ENCODE peak calls at places on chromosomes 4 and X, in five cellular contexts. One of them, this sample, is unnamed.

GRCh38 chr4:53924333-53925049 is 139.9 kb downstream of the CHIC2 start:
- DNase-seq in mesenchymal stem cell: no peak
- DNase-seq in IMR-90: no peak
- DNase-seq in neuronal stem cell: no peak
- DNase-seq in H1: no peak
- DNase-seq in this sample: peak

GRCh38 chr4:126215759-126216158 is 901.0 kb downstream of the FAT4 start:
- DNase-seq in mesenchymal stem cell: no peak
- DNase-seq in IMR-90: no peak
- DNase-seq in neuronal stem cell: no peak
- DNase-seq in H1: no peak
- DNase-seq in this sample: no peak

GRCh38 chr4:37188100-37188499 is 56.4 kb upstream of the NWD2 start:
- DNase-seq in mesenchymal stem cell: no peak
- DNase-seq in IMR-90: no peak
- DNase-seq in neuronal stem cell: no peak
- DNase-seq in H1: peak
- DNase-seq in this sample: no peak

GRCh38 chrX:40402771-40403533 is 177.8 kb upstream of the ATP6AP2 start:
- DNase-seq in mesenchymal stem cell: peak
- DNase-seq in IMR-90: peak
- DNase-seq in neuronal stem cell: no peak
- DNase-seq in H1: no peak
- DNase-seq in this sample: peak

GRCh38 chr4:169334335-169334734 is 63.6 kb upstream of the SH3RF1 start:
- DNase-seq in mesenchymal stem cell: no peak
- DNase-seq in IMR-90: no peak
- DNase-seq in neuronal stem cell: no peak
- DNase-seq in H1: no peak
- DNase-seq in this sample: no peak

GRCh38 chr4:566508-567295 is 9.4 kb downstream of the TMEM271 start:
- DNase-seq in mesenchymal stem cell: no peak
- DNase-seq in IMR-90: peak
- DNase-seq in neuronal stem cell: no peak
- DNase-seq in H1: no peak
- DNase-seq in this sample: no peak

GRCh38 chr4:161314371-161314770 is 849.4 kb downstream of the FSTL5 start:
- DNase-seq in mesenchymal stem cell: no peak
- DNase-seq in IMR-90: no peak
- DNase-seq in neuronal stem cell: no peak
- DNase-seq in H1: no peak
- DNase-seq in this sample: no peak

GRCh38 chr4:141686146-141686775 is 49.9 kb downstream of the IL15 start:
- DNase-seq in mesenchymal stem cell: peak
- DNase-seq in IMR-90: peak
- DNase-seq in neuronal stem cell: no peak
- DNase-seq in H1: no peak
- DNase-seq in this sample: peak

GRCh38 chr4:166501941-166502382 is 628.9 kb downstream of the TLL1 start:
- DNase-seq in mesenchymal stem cell: peak
- DNase-seq in IMR-90: no peak
- DNase-seq in neuronal stem cell: peak
- DNase-seq in H1: peak
- DNase-seq in this sample: peak

GRCh38 chrX:55731826-55732225 is 14.3 kb downstream of the RRAGB start:
- DNase-seq in mesenchymal stem cell: no peak
- DNase-seq in IMR-90: no peak
- DNase-seq in neuronal stem cell: no peak
- DNase-seq in H1: no peak
- DNase-seq in this sample: no peak

GRCh38 chr4:110071466-110071865 is 126.9 kb downstream of the ELOVL6 start:
- DNase-seq in mesenchymal stem cell: no peak
- DNase-seq in IMR-90: no peak
- DNase-seq in neuronal stem cell: no peak
- DNase-seq in H1: no peak
- DNase-seq in this sample: no peak

GRCh38 chrX:41384041-41384705 is 50.2 kb downstream of the DDX3X start:
- DNase-seq in mesenchymal stem cell: peak
- DNase-seq in IMR-90: peak
- DNase-seq in neuronal stem cell: no peak
- DNase-seq in H1: no peak
- DNase-seq in this sample: peak

GRCh38 chrX:102976793-102977495 is 39.9 kb downstream of the RAB40AL start:
- DNase-seq in mesenchymal stem cell: no peak
- DNase-seq in IMR-90: peak
- DNase-seq in neuronal stem cell: no peak
- DNase-seq in H1: no peak
- DNase-seq in this sample: no peak

GRCh38 chr4:40971346-40971745 is 221.6 kb downstream of the NSUN7 start:
- DNase-seq in mesenchymal stem cell: no peak
- DNase-seq in IMR-90: no peak
- DNase-seq in neuronal stem cell: no peak
- DNase-seq in H1: no peak
- DNase-seq in this sample: no peak

GRCh38 chr4:55447826-55448225 is 52.1 kb downstream of the TMEM165 start:
- DNase-seq in mesenchymal stem cell: peak
- DNase-seq in IMR-90: peak
- DNase-seq in neuronal stem cell: no peak
- DNase-seq in H1: no peak
- DNase-seq in this sample: no peak

GRCh38 chr4:17709760-17710068 is 71.7 kb downstream of the FAM184B start:
- DNase-seq in mesenchymal stem cell: no peak
- DNase-seq in IMR-90: no peak
- DNase-seq in neuronal stem cell: no peak
- DNase-seq in H1: no peak
- DNase-seq in this sample: no peak

GRCh38 chr4:164596318-164596878 is 157.5 kb upstream of the SMIM31 start:
- DNase-seq in mesenchymal stem cell: no peak
- DNase-seq in IMR-90: no peak
- DNase-seq in neuronal stem cell: no peak
- DNase-seq in H1: no peak
- DNase-seq in this sample: no peak

GRCh38 chr4:121252224-121252806 is 88.2 kb upstream of the TNIP3 start:
- DNase-seq in mesenchymal stem cell: peak
- DNase-seq in IMR-90: peak
- DNase-seq in neuronal stem cell: peak
- DNase-seq in H1: peak
- DNase-seq in this sample: peak

GRCh38 chr4:2337896-2338295 is 76.0 kb upstream of the MXD4 start:
- DNase-seq in mesenchymal stem cell: no peak
- DNase-seq in IMR-90: no peak
- DNase-seq in neuronal stem cell: no peak
- DNase-seq in H1: no peak
- DNase-seq in this sample: no peak

GRCh38 chr4:174358823-174359222 is 75.1 kb downstream of the CEP44 start:
- DNase-seq in mesenchymal stem cell: peak
- DNase-seq in IMR-90: peak
- DNase-seq in neuronal stem cell: no peak
- DNase-seq in H1: no peak
- DNase-seq in this sample: no peak

GRCh38 chr4:14415146-14415545 is 587.1 kb upstream of the CPEB2 start:
- DNase-seq in mesenchymal stem cell: peak
- DNase-seq in IMR-90: peak
- DNase-seq in neuronal stem cell: peak
- DNase-seq in H1: no peak
- DNase-seq in this sample: no peak

GRCh38 chr4:10157478-10158354 is 41.1 kb upstream of the WDR1 start:
- DNase-seq in mesenchymal stem cell: peak
- DNase-seq in IMR-90: peak
- DNase-seq in neuronal stem cell: peak
- DNase-seq in H1: peak
- DNase-seq in this sample: peak

GRCh38 chr4:75126058-75126457 is 193.1 kb downstream of the PARM1 start:
- DNase-seq in mesenchymal stem cell: no peak
- DNase-seq in IMR-90: no peak
- DNase-seq in neuronal stem cell: no peak
- DNase-seq in H1: no peak
- DNase-seq in this sample: no peak

GRCh38 chrX:42686706-42687105 is 91.3 kb downstream of the PPP1R2C start:
- DNase-seq in mesenchymal stem cell: no peak
- DNase-seq in IMR-90: no peak
- DNase-seq in neuronal stem cell: no peak
- DNase-seq in H1: no peak
- DNase-seq in this sample: no peak

GRCh38 chr4:151678048-151678853 is 82.6 kb downstream of the GATB start:
- DNase-seq in mesenchymal stem cell: peak
- DNase-seq in IMR-90: no peak
- DNase-seq in neuronal stem cell: no peak
- DNase-seq in H1: no peak
- DNase-seq in this sample: no peak

GRCh38 chr4:122777846-122778501 is 45.5 kb downstream of the BBS12 start:
- DNase-seq in mesenchymal stem cell: peak
- DNase-seq in IMR-90: peak
- DNase-seq in neuronal stem cell: no peak
- DNase-seq in H1: no peak
- DNase-seq in this sample: peak

GRCh38 chr4:38500433-38500832 is 163.6 kb upstream of the KLF3 start:
- DNase-seq in mesenchymal stem cell: no peak
- DNase-seq in IMR-90: no peak
- DNase-seq in neuronal stem cell: no peak
- DNase-seq in H1: no peak
- DNase-seq in this sample: no peak

GRCh38 chr4:5728451-5728850 is 17.4 kb downstream of the EVC start:
- DNase-seq in mesenchymal stem cell: no peak
- DNase-seq in IMR-90: no peak
- DNase-seq in neuronal stem cell: no peak
- DNase-seq in H1: no peak
- DNase-seq in this sample: no peak

GRCh38 chr4:176137626-176138025 is 57.8 kb downstream of the SPATA4 start:
- DNase-seq in mesenchymal stem cell: no peak
- DNase-seq in IMR-90: peak
- DNase-seq in neuronal stem cell: no peak
- DNase-seq in H1: no peak
- DNase-seq in this sample: no peak

GRCh38 chr4:100588076-100588475 is 70.3 kb upstream of the EMCN start:
- DNase-seq in mesenchymal stem cell: peak
- DNase-seq in IMR-90: no peak
- DNase-seq in neuronal stem cell: no peak
- DNase-seq in H1: no peak
- DNase-seq in this sample: no peak

GRCh38 chrX:136691028-136691809 is 43.3 kb downstream of the CD40LG start:
- DNase-seq in mesenchymal stem cell: no peak
- DNase-seq in IMR-90: peak
- DNase-seq in neuronal stem cell: no peak
- DNase-seq in H1: no peak
- DNase-seq in this sample: peak

GRCh38 chrX:48505481-48505880 is 3.3 kb upstream of the PORCN start:
- DNase-seq in mesenchymal stem cell: no peak
- DNase-seq in IMR-90: no peak
- DNase-seq in neuronal stem cell: no peak
- DNase-seq in H1: no peak
- DNase-seq in this sample: peak

GRCh38 chr4:3820806-3821579 is 54.8 kb downstream of the ADRA2C start:
- DNase-seq in mesenchymal stem cell: no peak
- DNase-seq in IMR-90: no peak
- DNase-seq in neuronal stem cell: no peak
- DNase-seq in H1: no peak
- DNase-seq in this sample: no peak

GRCh38 chr4:3823496-3824341 is 57.5 kb downstream of the ADRA2C start:
- DNase-seq in mesenchymal stem cell: no peak
- DNase-seq in IMR-90: no peak
- DNase-seq in neuronal stem cell: no peak
- DNase-seq in H1: no peak
- DNase-seq in this sample: peak

GRCh38 chr4:3821580-3822229 is 55.5 kb downstream of the ADRA2C start:
- DNase-seq in mesenchymal stem cell: no peak
- DNase-seq in IMR-90: no peak
- DNase-seq in neuronal stem cell: no peak
- DNase-seq in H1: no peak
- DNase-seq in this sample: no peak

GRCh38 chr4:3820016-3820805 is 54.0 kb downstream of the ADRA2C start:
- DNase-seq in mesenchymal stem cell: no peak
- DNase-seq in IMR-90: no peak
- DNase-seq in neuronal stem cell: no peak
- DNase-seq in H1: no peak
- DNase-seq in this sample: no peak

GRCh38 chr4:3822230-3822947 is 56.2 kb downstream of the ADRA2C start:
- DNase-seq in mesenchymal stem cell: no peak
- DNase-seq in IMR-90: no peak
- DNase-seq in neuronal stem cell: no peak
- DNase-seq in H1: no peak
- DNase-seq in this sample: peak
- H3K14ac ChIP-seq in mesenchymal stem cell: no peak
- H3K14ac ChIP-seq in IMR-90: no peak
- H3K14ac ChIP-seq in neuronal stem cell: no peak
- H3K14ac ChIP-seq in H1: no peak
- H3K14ac ChIP-seq in this sample: no peak

GRCh38 chr4:105471566-105472176 is 2.2 kb downstream of the PPA2 start:
- DNase-seq in mesenchymal stem cell: peak
- DNase-seq in IMR-90: peak
- DNase-seq in neuronal stem cell: peak
- DNase-seq in H1: peak
- DNase-seq in this sample: peak
- H3K9ac ChIP-seq in mesenchymal stem cell: peak
- H3K9ac ChIP-seq in IMR-90: peak
- H3K9ac ChIP-seq in neuronal stem cell: no peak
- H3K9ac ChIP-seq in H1: no peak
- H3K9ac ChIP-seq in this sample: no peak

GRCh38 chr4:113566015-113566795 is 195.3 kb downstream of the CAMK2D start:
- DNase-seq in mesenchymal stem cell: no peak
- DNase-seq in IMR-90: no peak
- DNase-seq in neuronal stem cell: no peak
- DNase-seq in H1: no peak
- DNase-seq in this sample: no peak
- H3K4me3 ChIP-seq in mesenchymal stem cell: no peak
- H3K4me3 ChIP-seq in IMR-90: no peak
- H3K4me3 ChIP-seq in neuronal stem cell: no peak
- H3K4me3 ChIP-seq in H1: no peak
- H3K4me3 ChIP-seq in this sample: no peak

DNA sequence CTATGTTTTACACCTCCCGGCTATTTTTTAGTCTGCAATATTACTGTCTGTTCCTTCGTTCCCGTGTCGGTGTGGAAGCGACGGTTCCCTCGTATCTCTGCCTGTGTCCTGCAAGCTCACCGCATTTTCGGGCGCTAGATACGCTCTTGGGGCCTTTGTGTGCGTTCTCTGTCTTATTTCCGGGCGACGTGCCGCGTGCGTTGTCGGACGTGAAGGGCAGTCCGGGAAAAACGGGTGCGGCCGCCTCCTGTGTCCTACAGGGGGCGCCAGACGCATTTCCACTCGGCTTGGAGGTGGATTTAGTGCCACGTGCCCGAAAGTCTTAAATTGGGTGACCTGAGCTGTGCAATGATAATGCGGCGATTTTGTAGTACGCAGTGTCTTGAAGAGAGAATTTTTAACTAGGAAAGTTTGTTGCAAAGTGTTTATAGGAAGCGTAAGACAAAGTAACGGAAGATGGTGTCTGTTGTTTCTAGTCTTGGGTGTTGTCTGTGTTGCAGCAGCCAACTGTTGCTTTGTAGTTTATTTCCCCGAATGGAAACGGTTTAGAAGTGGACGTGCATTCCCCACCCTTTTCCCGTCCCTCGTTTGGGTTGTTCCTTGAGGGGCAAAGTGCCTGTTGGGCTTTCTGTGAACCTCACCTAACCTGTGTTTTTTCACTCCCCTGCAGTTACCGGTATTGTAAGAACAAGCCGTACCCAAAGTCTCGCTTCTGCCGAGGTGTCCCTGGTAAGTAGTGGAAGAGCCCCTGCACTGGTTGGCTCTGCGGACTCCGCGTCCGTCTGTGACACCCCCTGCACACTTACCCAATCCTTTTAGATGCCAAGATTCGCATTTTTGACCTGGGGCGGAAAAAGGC is 720 bp downstream of the RPL10 start:
- DNase-seq in mesenchymal stem cell: peak
- DNase-seq in IMR-90: peak
- DNase-seq in neuronal stem cell: no peak
- DNase-seq in H1: no peak
- DNase-seq in this sample: peak
- H3K14ac ChIP-seq in mesenchymal stem cell: peak
- H3K14ac ChIP-seq in IMR-90: peak
- H3K14ac ChIP-seq in neuronal stem cell: no peak
- H3K14ac ChIP-seq in H1: no peak
- H3K14ac ChIP-seq in this sample: peak